ENCODE peak calls at places on chromosomes 3 and 15, in four cellular contexts. P, I, Z and X are unnamed samples. For H3K9me3 and H3K27me3, the result is how much of the 10 kb centered on the place peaks cover.

GRCh38 chr3:123333401-123333800 is 115.5 kb downstream of the ADCY5 start:
- DNase-seq in P (peak), I (no peak), Z (no peak), X (no peak)

GRCh38 chr3:127078626-127079025 is 95.7 kb downstream of the PLXNA1 start:
- DNase-seq in P (peak), I (no peak), Z (no peak), X (no peak)

GRCh38 chr15:42511010-42511396 is 15.6 kb downstream of the SNAP23 start:
- DNase-seq in P (no peak), I (no peak), Z (no peak), X (no peak)

GRCh38 chr3:47073685-47074084 is 90.2 kb downstream of the SETD2 start:
- DNase-seq in P (no peak), I (no peak), Z (no peak), X (no peak)

GRCh38 chr3:46811615-46812236 is 51.5 kb downstream of the MYL3 start:
- DNase-seq in P (no peak), I (no peak), Z (peak), X (peak)

GRCh38 chr3:179506792-179507191 is 55.5 kb upstream of the GNB4 start:
- DNase-seq in P (no peak), I (no peak), Z (no peak), X (no peak)

GRCh38 chr3:172330413-172330812 is 117.8 kb downstream of the GHSR start:
- DNase-seq in P (no peak), I (no peak), Z (no peak), X (no peak)

GRCh38 chr15:29103825-29104565 is 165.6 kb downstream of the NSMCE3 start:
- DNase-seq in P (peak), I (peak), Z (no peak), X (peak)

GRCh38 chr3:197015790-197016705 is 13.6 kb downstream of the MELTF start:
- DNase-seq in P (no peak), I (no peak), Z (no peak), X (no peak)

GRCh38 chr3:169334994-169335393 is 328.5 kb downstream of the MECOM start:
- DNase-seq in P (no peak), I (no peak), Z (no peak), X (no peak)

GRCh38 chr3:51929420-51930003 is 12.2 kb downstream of the RRP9 start:
- DNase-seq in P (no peak), I (no peak), Z (no peak), X (no peak)

GRCh38 chr15:57537072-57537471 is 54.6 kb upstream of the MYZAP start:
- DNase-seq in P (no peak), I (no peak), Z (no peak), X (peak)

GRCh38 chr15:54082836-54083492 is 104.7 kb downstream of the UNC13C start:
- DNase-seq in P (no peak), I (no peak), Z (peak), X (no peak)

GRCh38 chr3:94063497-94064119 is 747 bp downstream of the NSUN3 start:
- DNase-seq in P (no peak), I (no peak), Z (no peak), X (no peak)

DNA sequence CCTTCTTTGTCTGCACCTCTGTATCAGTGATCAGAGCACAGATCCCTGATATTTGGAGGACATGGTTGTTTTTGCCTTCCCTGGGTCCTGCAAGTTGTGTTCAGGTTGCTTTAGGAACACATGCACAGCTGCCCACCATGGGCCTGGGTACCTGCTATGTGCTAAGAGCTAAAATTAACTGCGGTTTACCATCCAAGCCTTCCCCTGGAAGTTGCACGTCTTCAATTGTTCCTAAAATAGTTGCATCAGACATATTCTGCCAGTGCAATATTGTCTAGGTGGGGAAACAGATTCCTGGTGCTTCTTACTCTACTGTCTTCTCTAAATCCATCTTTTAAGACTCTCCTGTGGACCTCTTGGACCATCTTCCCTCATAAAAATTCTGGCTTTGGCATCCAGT is 80.9 kb downstream of the PDE8A start:
- DNase-seq in P (no peak), I (no peak), Z (no peak), X (no peak)
- H3K9me3 ChIP-seq in P (under half), I (under half), Z (under half), X (under half)

GRCh38 chr3:8979262-8979661 is 16.0 kb upstream of the RAD18 start:
- DNase-seq in P (no peak), I (no peak), Z (no peak), X (no peak)
- H3K27me3 ChIP-seq in P (under half), I (under half), Z (under half), X (under half)

GRCh38 chr3:75727985-75728384 is 57.4 kb downstream of the ZNF717 start:
- DNase-seq in P (no peak), I (no peak), Z (no peak), X (no peak)
- H3K9me3 ChIP-seq in P (under half), I (half or more), Z (under half), X (under half)

GRCh38 chr3:13281657-13282527 is 138.2 kb downstream of the NUP210 start:
- DNase-seq in P (peak), I (peak), Z (peak), X (peak)
- H3K27me3 ChIP-seq in P (half or more), I (under half), Z (under half), X (under half)

DNA sequence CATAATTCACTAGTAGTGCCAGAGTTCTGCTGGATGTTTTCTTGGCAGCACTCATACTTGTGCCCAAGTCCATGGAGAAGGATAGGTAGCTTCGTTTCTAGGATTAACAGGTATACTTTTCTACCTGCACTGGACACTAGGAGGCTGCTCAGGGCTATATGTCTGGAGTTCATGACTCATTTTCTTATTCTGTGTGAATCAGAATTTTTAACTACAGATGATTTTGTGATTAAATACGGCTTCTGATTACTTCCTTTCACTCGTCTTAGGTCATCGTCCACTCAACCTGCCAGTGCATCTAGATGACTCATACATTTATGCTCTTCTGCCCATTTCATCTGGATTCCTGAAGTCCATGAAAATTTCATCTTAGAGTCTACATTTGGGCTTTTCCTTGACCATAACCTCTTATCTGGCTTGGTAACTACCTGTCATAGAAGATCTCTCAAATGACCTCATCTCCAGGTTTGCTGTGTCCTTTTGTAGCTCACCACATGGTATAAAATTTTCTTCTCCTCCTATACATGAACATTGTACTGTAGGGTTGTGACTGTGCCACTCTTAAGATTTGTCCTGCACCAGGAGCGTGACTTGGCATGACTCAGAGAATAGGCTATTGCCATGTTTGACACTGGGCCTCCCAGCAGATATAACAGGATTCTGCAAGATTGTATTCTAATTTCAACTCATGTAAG is 66.7 kb upstream of the GCSAM start:
- DNase-seq in P (no peak), I (no peak), Z (no peak), X (no peak)
- H3K9me3 ChIP-seq in P (under half), I (under half), Z (under half), X (under half)

GRCh38 chr15:93233710-93234109 is 144.7 kb upstream of the RGMA start:
- DNase-seq in P (no peak), I (no peak), Z (no peak), X (no peak)
- H3K27me3 ChIP-seq in P (under half), I (under half), Z (under half), X (under half)

DNA sequence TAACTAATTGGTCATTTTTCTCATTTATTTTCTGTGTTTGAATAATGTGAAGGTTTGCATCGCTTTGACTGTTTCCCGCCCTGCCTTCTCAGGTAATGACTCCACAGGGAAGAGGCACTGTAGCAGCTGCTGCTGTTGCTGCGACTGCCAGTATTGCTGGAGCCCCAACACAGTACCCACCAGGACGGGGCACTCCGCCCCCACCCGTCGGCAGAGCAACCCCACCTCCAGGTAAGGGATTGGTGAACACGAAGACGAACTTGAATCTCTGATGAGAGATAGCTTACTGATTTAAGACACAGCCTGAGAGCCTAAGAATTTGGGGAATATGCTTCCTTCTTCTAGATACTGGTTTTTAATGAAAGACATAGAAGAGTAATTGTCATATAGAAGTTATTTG is 22.9 kb downstream of the SNRPN start:
- DNase-seq in P (no peak), I (no peak), Z (no peak), X (no peak)
- H3K9me3 ChIP-seq in P (under half), I (half or more), Z (under half), X (under half)

GRCh38 chr3:147412917-147413711 is 3.9 kb downstream of the ZIC1 start:
- DNase-seq in P (no peak), I (no peak), Z (no peak), X (no peak)
- H3K27me3 ChIP-seq in P (half or more), I (under half), Z (under half), X (half or more)

GRCh38 chr3:193711964-193712598 is 119.1 kb downstream of the OPA1 start:
- DNase-seq in P (no peak), I (no peak), Z (no peak), X (peak)
- H3K9me3 ChIP-seq in P (under half), I (under half), Z (under half), X (under half)

GRCh38 chr3:8766148-8766547 is 3.3 kb downstream of the OXTR start:
- DNase-seq in P (no peak), I (no peak), Z (no peak), X (no peak)

GRCh38 chr3:8767667-8768363 is 1.6 kb downstream of the OXTR start:
- DNase-seq in P (no peak), I (no peak), Z (peak), X (peak)

GRCh38 chr3:8767181-8767666 is 2.2 kb downstream of the OXTR start:
- DNase-seq in P (no peak), I (no peak), Z (no peak), X (no peak)

GRCh38 chr3:8764528-8764927 is 4.9 kb downstream of the OXTR start:
- DNase-seq in P (no peak), I (no peak), Z (no peak), X (no peak)

GRCh38 chr3:8765528-8765927 is 3.9 kb downstream of the OXTR start:
- DNase-seq in P (no peak), I (no peak), Z (no peak), X (no peak)
- H3K27me3 ChIP-seq in P (under half), I (under half), Z (under half), X (under half)